ENCODE peak calls at places on chromosomes 11 and 22, in five cellular contexts. T is transverse colon, W is Peyer's patch, H is PC-9, O is adrenal gland. V is an unnamed sample. For H3K4me1, the result is how much of the 10 kb centered on the place peaks cover.

GRCh38 chr11:6604081-6604626 is 580 bp downstream of the ILK start:
- DNase-seq in T (peak), O (peak), W (peak), H (peak), V (no peak)

GRCh38 chr22:46052801-46053562 is 76.0 kb upstream of the WNT7B start:
- DNase-seq in T (peak), O (peak), W (peak), H (peak), V (peak)

GRCh38 chr11:61334434-61335354 is 1.7 kb downstream of the TKFC start:
- DNase-seq in T (no peak), H (peak), W (peak), O (peak), V (peak)

GRCh38 chr22:32048069-32048468 is 5.0 kb downstream of the SLC5A1 start:
- DNase-seq in H (no peak), T (no peak), O (no peak), W (no peak), V (no peak)

GRCh38 chr11:11504071-11504470 is 117.7 kb downstream of the GALNT18 start:
- DNase-seq in H (no peak), O (no peak), T (peak), W (no peak), V (no peak)

GRCh38 chr11:122141757-122142156 is 25.7 kb upstream of the BLID start:
- DNase-seq in W (no peak), H (no peak), T (no peak), O (no peak), V (no peak)

GRCh38 chr11:77580712-77581337 is 8.9 kb upstream of the AQP11 start:
- DNase-seq in O (no peak), H (no peak), T (no peak), W (no peak), V (no peak)

GRCh38 chr11:134385774-134386565 is 26.1 kb downstream of the B3GAT1 start:
- DNase-seq in H (no peak), T (no peak), O (no peak), W (no peak), V (no peak)

GRCh38 chr11:94674005-94674491 is 94.1 kb upstream of the AMOTL1 start:
- DNase-seq in T (no peak), W (no peak), H (no peak), O (no peak), V (no peak)

GRCh38 chr22:32830473-32830872 is 29.0 kb downstream of the TIMP3 start:
- DNase-seq in H (no peak), T (no peak), W (no peak), O (peak), V (no peak)

GRCh38 chr11:44589301-44589700 is 23.8 kb downstream of the CD82 start:
- DNase-seq in H (no peak), O (no peak), T (no peak), W (no peak), V (peak)

GRCh38 chr11:8041576-8041975 is 39.4 kb upstream of the TUB start:
- DNase-seq in W (no peak), T (no peak), H (no peak), O (no peak), V (no peak)

GRCh38 chr11:75474878-75475766 is 42.1 kb upstream of the KLHL35 start:
- DNase-seq in T (peak), W (peak), O (peak), H (no peak), V (no peak)

GRCh38 chr11:76798656-76799055 is 15.5 kb downstream of the TSKU start:
- DNase-seq in O (no peak), H (no peak), W (no peak), T (no peak), V (no peak)

GRCh38 chr11:64036081-64037026 is 623 bp downstream of the FLRT1 start:
- DNase-seq in H (no peak), W (no peak), T (no peak), O (peak), V (peak)

GRCh38 chr22:24060375-24060788 is 49.3 kb downstream of the CABIN1 start:
- DNase-seq in O (peak), W (no peak), T (no peak), H (no peak), V (peak)

GRCh38 chr11:2376751-2377451 is at the start of gene CD81:
- DNase-seq in H (peak), O (peak), W (peak), T (no peak), V (no peak)

GRCh38 chr11:2380396-2380795 is 3.3 kb downstream of the CD81 start:
- DNase-seq in T (no peak), W (no peak), O (no peak), H (no peak), V (no peak)

GRCh38 chr11:2377511-2378443 is 667 bp downstream of the CD81 start:
- DNase-seq in W (peak), H (peak), O (peak), T (peak), V (no peak)

GRCh38 chr11:2379471-2380174 is 2.5 kb downstream of the CD81 start:
- DNase-seq in W (no peak), O (no peak), H (no peak), T (no peak), V (no peak)

GRCh38 chr11:2378527-2379210 is 1.6 kb downstream of the CD81 start:
- DNase-seq in T (no peak), O (peak), H (no peak), W (no peak), V (peak)
- H3K4me1 ChIP-seq in T (half or more), O (under half), H (under half), W (half or more), V (under half)

GRCh38 chr22:28791124-28791523 is 9.2 kb downstream of the XBP1 start:
- DNase-seq in W (no peak), T (no peak), H (no peak), O (no peak), V (no peak)
- H3K4me1 ChIP-seq in W (under half), T (under half), H (under half), O (under half), V (under half)

GRCh38 chr11:62671272-62671603 is 235 bp upstream of the UQCC3 start:
- DNase-seq in O (no peak), H (no peak), T (no peak), W (no peak), V (no peak)
- H3K4me1 ChIP-seq in O (under half), H (half or more), T (half or more), W (under half), V (under half)

DNA sequence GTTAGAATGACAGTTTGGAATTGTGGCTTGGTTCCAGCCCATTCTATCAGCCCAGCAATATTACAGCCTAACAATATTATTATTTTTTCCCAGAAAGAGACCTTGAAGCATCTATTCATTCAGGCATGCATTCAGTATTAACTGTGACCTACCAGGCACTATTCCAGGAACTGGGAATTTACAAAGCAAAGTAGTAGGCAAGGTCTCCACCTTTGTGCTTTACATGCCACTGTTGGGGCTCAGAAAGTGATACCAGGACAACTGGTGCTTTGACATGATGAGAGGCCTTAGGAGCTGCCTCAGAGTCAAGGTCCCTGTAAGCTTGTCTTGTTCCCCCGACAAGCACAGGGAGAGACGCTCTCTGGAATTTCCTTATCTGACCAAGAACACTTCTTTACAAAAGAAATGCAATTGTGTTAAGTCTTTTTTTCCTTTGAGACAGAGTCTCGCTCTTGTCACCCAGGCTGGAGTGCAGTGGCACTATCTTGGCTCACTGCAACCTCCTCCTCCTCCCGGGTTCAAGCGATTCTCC is 2.3 kb upstream of the HMOX1 start:
- DNase-seq in O (no peak), T (no peak), W (no peak), H (no peak), V (no peak)
- H3K4me1 ChIP-seq in O (under half), T (half or more), W (under half), H (half or more), V (under half)

GRCh38 chr11:110524227-110524626 is 94.5 kb downstream of the FDX1 start:
- DNase-seq in O (no peak), W (no peak), T (no peak), H (no peak), V (no peak)

GRCh38 chr11:110525883-110526282 is 96.1 kb downstream of the FDX1 start:
- DNase-seq in H (no peak), T (no peak), W (no peak), O (peak), V (no peak)

GRCh38 chr11:110529043-110529442 is 99.3 kb downstream of the FDX1 start:
- DNase-seq in H (peak), O (no peak), W (no peak), T (no peak), V (no peak)

GRCh38 chr11:110526323-110526722 is 96.6 kb downstream of the FDX1 start:
- DNase-seq in W (no peak), O (no peak), T (no peak), H (no peak), V (no peak)

GRCh38 chr11:110527146-110527545 is 97.4 kb downstream of the FDX1 start:
- DNase-seq in H (no peak), O (no peak), W (no peak), T (no peak), V (no peak)
- H3K4me1 ChIP-seq in H (under half), O (under half), W (under half), T (under half), V (under half)

GRCh38 chr22:49953680-49954344 is 6.8 kb upstream of the PIM3 start:
- DNase-seq in O (peak), H (no peak), W (no peak), T (no peak), V (no peak)

GRCh38 chr22:49951678-49951985 is 8.9 kb upstream of the PIM3 start:
- DNase-seq in W (no peak), H (no peak), T (no peak), O (no peak), V (no peak)

GRCh38 chr22:49951001-49951677 is 9.4 kb upstream of the PIM3 start:
- DNase-seq in O (no peak), H (peak), T (peak), W (peak), V (no peak)

GRCh38 chr22:49953027-49953679 is 7.4 kb upstream of the PIM3 start:
- DNase-seq in O (no peak), W (no peak), H (peak), T (no peak), V (no peak)

GRCh38 chr22:49951986-49952896 is 8.3 kb upstream of the PIM3 start:
- DNase-seq in O (no peak), T (no peak), W (no peak), H (peak), V (peak)
- H3K4me1 ChIP-seq in O (under half), T (under half), W (under half), H (under half), V (under half)

DNA sequence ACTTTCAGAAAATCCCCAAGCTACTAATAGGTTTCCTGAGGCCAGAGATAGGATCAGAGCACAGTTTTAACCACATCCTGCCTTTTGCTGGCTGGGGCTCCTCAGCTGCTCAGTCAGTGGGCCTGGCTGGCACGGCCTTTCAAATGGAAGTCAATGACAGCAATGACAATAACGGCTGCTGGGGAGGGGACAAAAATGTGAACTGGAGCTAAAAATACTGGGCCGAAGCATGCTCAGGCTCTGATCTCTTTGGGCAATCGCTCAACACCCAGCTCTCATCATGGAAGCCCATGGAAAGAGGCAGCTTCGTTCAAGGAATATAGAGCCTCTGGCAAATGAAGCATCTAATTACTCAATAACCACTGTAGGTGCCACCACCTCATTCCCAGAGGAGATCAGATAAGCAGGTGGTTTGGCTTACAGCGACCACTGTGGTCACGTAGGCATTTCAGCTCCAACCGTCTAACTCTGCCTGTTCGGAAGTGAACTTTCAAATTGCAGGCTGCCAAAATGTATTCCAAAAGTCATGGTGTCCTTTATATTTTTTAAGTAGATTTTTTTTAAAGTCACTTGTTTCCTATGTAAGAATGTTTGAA is 14.3 kb downstream of the WT1 start:
- DNase-seq in T (no peak), H (peak), W (no peak), O (no peak), V (no peak)
- H3K4me1 ChIP-seq in T (under half), H (under half), W (under half), O (under half), V (under half)

GRCh38 chr11:118618991-118619375 is 11.6 kb downstream of the PHLDB1 start:
- DNase-seq in H (no peak), W (peak), O (no peak), T (no peak), V (peak)

GRCh38 chr11:118620529-118621070 is 13.2 kb downstream of the PHLDB1 start:
- DNase-seq in W (peak), T (no peak), H (peak), O (no peak), V (no peak)

GRCh38 chr11:118621071-118621815 is 13.8 kb downstream of the PHLDB1 start:
- DNase-seq in O (peak), H (peak), W (peak), T (peak), V (peak)

GRCh38 chr11:118618115-118618990 is 10.9 kb downstream of the PHLDB1 start:
- DNase-seq in T (no peak), O (peak), H (no peak), W (peak), V (peak)

DNA sequence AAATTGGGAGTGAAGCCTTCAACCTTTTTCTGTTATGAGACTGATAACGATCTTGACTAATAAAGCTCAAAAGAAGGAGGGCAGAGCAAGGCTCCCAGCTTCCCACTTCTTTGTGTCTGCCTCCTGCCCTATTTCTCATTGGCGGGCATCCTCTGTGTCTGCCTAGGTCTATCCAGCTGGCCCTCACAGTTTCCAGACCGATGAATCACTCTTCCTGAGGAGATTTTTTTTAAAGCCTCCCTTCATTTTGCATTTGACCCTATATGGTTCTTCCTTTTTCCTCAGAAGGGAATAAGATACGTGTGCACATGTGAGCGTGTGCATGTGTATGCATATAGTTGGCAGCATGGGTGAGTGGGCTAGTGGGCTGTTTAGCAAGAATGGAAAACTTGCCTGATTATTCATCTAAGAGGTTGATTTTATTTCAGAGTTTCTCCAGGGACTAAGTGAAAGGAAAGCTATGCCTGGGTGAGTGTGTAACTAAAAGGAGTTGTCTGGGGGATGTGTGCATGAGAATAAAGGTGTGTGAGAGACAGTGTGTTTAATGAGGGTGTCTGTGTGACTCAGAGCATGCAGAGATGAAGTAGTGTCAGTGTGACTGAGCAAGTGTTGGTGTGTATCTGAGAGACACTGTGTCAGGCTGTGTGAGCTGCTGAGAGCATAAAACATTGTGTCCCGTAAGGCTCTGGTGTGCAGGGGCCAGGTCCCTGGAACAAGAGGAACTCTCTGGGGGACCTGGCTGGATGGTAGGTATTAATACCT is 12.2 kb downstream of the PHLDB1 start:
- DNase-seq in W (peak), O (peak), H (peak), T (no peak), V (peak)
- H3K4me1 ChIP-seq in W (under half), O (under half), H (half or more), T (half or more), V (half or more)

V was measured in SJSA1.